ENCODE peak calls at places on chromosomes 13 and 19, in ten cellular contexts. J, C, B, A, H, F, Z, U, E and I are unnamed samples.

GRCh38 chr13:52158629-52159158 is 703 bp downstream of the NEK3 start:
- DNase-seq in J (no peak), C (no peak), B (no peak), A (no peak), H (peak; percentile 61), F (peak; percentile 48), Z (peak; percentile 52), U (no peak), E (peak; percentile 40), I (no peak)

GRCh38 chr13:93036380-93036779 is 190.2 kb upstream of the GPC6 start:
- DNase-seq in J (no peak), C (no peak), B (no peak), A (no peak), H (no peak), F (no peak), Z (no peak), U (no peak), E (no peak), I (no peak)

GRCh38 chr19:38143847-38144246 is 80.2 kb downstream of the DPF1 start:
- DNase-seq in J (no peak), C (no peak), B (no peak), A (no peak), H (no peak), F (no peak), Z (no peak), U (no peak), E (no peak), I (no peak)

GRCh38 chr19:14479985-14480694 is 5.0 kb upstream of the PTGER1 start:
- DNase-seq in J (no peak), C (peak; percentile 61), B (peak; percentile 88), A (peak; percentile 63), H (peak; percentile 32), F (no peak), Z (no peak), U (peak; percentile 23), E (no peak), I (peak; percentile 88)

GRCh38 chr19:28878862-28879566 is 333.9 kb downstream of the UQCRFS1 start:
- DNase-seq in J (peak; percentile 64), C (peak; percentile 32), B (peak; percentile 75), A (peak; percentile 53), H (peak; percentile 77), F (peak; percentile 28), Z (peak; percentile 73), U (peak; percentile 54), E (peak; percentile 66), I (peak; percentile 73)

GRCh38 chr13:49287995-49288394 is 40.3 kb downstream of the CDADC1 start:
- DNase-seq in J (no peak), C (no peak), B (no peak), A (no peak), H (no peak), F (no peak), Z (no peak), U (no peak), E (no peak), I (no peak)

GRCh38 chr19:38264486-38265212 is at the start of gene SPINT2:
- DNase-seq in J (peak; percentile 73), C (peak; percentile 10), B (peak; percentile 67), A (no peak), H (no peak), F (no peak), Z (peak; percentile 55), U (peak; percentile 33), E (no peak), I (peak; percentile 89)

GRCh38 chr13:60661514-60661913 is 264.5 kb downstream of the TDRD3 start:
- DNase-seq in J (no peak), C (no peak), B (no peak), A (no peak), H (no peak), F (no peak), Z (no peak), U (no peak), E (no peak), I (peak; percentile 67)

GRCh38 chr13:101554420-101555125 is 102.1 kb downstream of the ITGBL1 start:
- DNase-seq in J (no peak), C (no peak), B (no peak), A (no peak), H (no peak), F (no peak), Z (no peak), U (no peak), E (no peak), I (no peak)